ENCODE peak calls at places on chromosome 9, in eight cellular contexts. O is Peyer's patch, U is heart left ventricle, E is HCT116, N is IMR-90, B is stomach, H is A549, K is transverse colon. X is an unnamed sample.

GRCh38 chr9:99167694-99168093 is 54.0 kb downstream of the ALG2 start:
- DNase-seq in O (no peak), U (no peak), E (no peak), N (no peak), B (no peak), H (no peak), K (no peak), X (no peak)

GRCh38 chr9:35844628-35845301 is 15.7 kb downstream of the TMEM8B start:
- DNase-seq in O (peak), U (peak), E (peak), N (peak), B (peak), H (no peak), K (peak), X (peak)

GRCh38 chr9:105690742-105691141 is 3.6 kb upstream of the TMEM38B start:
- DNase-seq in O (no peak), U (no peak), E (no peak), N (peak), B (no peak), H (peak), K (no peak), X (no peak)

GRCh38 chr9:113774968-113775367 is 101.1 kb upstream of the ZNF618 start:
- DNase-seq in O (no peak), U (no peak), E (no peak), N (no peak), B (no peak), H (no peak), K (no peak), X (no peak)

GRCh38 chr9:4152876-4153275 is 147.0 kb downstream of the GLIS3 start:
- DNase-seq in O (no peak), U (no peak), E (no peak), N (no peak), B (no peak), H (no peak), K (no peak), X (no peak)

GRCh38 chr9:76219555-76220151 is 174.6 kb downstream of the RFK start:
- DNase-seq in O (no peak), U (no peak), E (no peak), N (peak), B (no peak), H (no peak), K (no peak), X (no peak)

GRCh38 chr9:35606726-35607125 is 1.7 kb downstream of the TESK1 start:
- DNase-seq in O (no peak), U (no peak), E (no peak), N (no peak), B (no peak), H (no peak), K (no peak), X (no peak)

GRCh38 chr9:113511047-113511521 is 47.6 kb downstream of the RGS3 start:
- DNase-seq in O (peak), U (peak), E (no peak), N (no peak), B (peak), H (no peak), K (peak), X (no peak)

GRCh38 chr9:126985870-126986498 is 71.4 kb downstream of the RALGPS1 start:
- DNase-seq in O (peak), U (peak), E (peak), N (peak), B (peak), H (peak), K (peak), X (peak)

GRCh38 chr9:129335456-129336129 is 157.5 kb upstream of the IER5L start:
- DNase-seq in O (no peak), U (peak), E (no peak), N (no peak), B (peak), H (no peak), K (no peak), X (no peak)

GRCh38 chr9:121707477-121708424 is 56.3 kb downstream of the DAB2IP start:
- DNase-seq in O (no peak), U (no peak), E (no peak), N (no peak), B (no peak), H (no peak), K (no peak), X (no peak)

DNA sequence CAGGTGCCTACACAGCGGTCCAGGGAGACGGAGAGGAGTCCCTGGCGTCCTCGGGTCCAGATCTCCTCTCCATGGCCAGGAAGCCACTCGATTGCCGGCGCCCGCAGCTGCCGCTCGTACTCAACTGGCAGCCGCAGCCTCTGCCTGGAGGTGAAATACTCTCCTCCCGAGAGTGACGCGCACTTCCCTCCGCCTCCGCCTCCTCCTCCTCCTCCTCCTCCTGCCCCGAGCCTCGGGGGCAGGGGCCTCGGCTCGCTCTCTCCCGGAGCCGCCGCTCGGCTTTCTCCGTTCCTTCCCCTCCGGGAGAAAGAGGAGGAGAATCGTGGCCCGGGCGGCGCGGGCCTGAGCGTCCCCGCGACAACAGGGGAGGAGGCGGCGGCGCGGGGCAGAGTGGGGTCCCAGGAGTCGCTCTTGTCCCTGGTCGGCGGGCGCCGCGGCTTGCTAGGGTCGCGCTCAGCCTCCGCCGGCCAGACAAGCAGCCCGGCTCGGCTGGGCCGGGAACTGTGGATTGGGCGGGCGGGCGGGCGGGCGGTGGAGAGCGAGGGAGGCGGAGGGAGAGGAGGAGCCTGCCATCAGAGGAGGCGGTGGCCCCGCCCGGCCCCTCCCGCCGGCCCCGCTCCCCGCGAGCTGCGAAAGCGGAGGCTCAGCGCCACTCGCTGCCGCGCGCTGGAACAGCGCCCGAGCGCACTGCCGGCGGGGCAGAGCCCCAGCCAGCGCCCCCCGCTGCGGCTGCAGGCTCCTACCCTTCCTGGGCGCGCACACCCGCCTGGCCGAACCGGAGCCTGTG is at the start of gene CEMIP2:
- DNase-seq in O (peak), U (peak), E (peak), N (peak), B (peak), H (peak), K (peak), X (peak)
- TF ChIP-seq POLR2A in O (peak), U (peak), E (peak), N (peak), B (peak), H (peak), K (peak), X (peak)

GRCh38 chr9:136112541-136112940 is 6.1 kb downstream of the TMEM250 start:
- DNase-seq in O (no peak), U (no peak), E (no peak), N (no peak), B (no peak), H (no peak), K (no peak), X (no peak)

GRCh38 chr9:136111910-136112309 is 6.8 kb downstream of the TMEM250 start:
- DNase-seq in O (no peak), U (no peak), E (no peak), N (no peak), B (no peak), H (no peak), K (no peak), X (no peak)

GRCh38 chr9:136109351-136110081 is 9.2 kb downstream of the TMEM250 start:
- DNase-seq in O (peak), U (peak), E (peak), N (peak), B (peak), H (peak), K (peak), X (peak)

GRCh38 chr9:136110082-136111061 is 8.3 kb downstream of the TMEM250 start:
- DNase-seq in O (no peak), U (no peak), E (no peak), N (peak), B (no peak), H (no peak), K (no peak), X (no peak)

DNA sequence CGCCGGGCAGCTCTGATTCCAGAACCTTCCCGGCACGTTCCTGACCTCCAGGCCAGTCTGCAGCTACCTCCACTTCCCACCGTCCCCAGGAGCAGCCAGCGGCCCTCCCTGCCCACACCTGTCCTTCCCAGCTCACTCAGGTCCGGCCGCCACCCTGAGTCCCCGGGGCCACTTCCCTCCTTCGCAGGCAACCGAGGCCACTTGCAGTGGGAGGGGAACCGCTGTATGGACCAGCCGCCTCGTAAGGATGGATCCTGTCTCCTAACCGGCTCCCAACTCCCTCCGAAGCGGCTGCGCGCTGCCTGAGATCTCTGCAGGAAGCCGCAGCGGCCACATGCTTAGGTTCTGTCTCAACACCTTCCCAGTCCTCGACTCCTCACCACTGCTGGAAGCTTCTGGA is 7.5 kb downstream of the TMEM250 start:
- DNase-seq in O (no peak), U (no peak), E (no peak), N (no peak), B (no peak), H (no peak), K (no peak), X (no peak)
- H3K27ac ChIP-seq in O (no peak), U (no peak), E (peak), N (no peak), B (no peak), H (peak), K (no peak), X (no peak)

DNA sequence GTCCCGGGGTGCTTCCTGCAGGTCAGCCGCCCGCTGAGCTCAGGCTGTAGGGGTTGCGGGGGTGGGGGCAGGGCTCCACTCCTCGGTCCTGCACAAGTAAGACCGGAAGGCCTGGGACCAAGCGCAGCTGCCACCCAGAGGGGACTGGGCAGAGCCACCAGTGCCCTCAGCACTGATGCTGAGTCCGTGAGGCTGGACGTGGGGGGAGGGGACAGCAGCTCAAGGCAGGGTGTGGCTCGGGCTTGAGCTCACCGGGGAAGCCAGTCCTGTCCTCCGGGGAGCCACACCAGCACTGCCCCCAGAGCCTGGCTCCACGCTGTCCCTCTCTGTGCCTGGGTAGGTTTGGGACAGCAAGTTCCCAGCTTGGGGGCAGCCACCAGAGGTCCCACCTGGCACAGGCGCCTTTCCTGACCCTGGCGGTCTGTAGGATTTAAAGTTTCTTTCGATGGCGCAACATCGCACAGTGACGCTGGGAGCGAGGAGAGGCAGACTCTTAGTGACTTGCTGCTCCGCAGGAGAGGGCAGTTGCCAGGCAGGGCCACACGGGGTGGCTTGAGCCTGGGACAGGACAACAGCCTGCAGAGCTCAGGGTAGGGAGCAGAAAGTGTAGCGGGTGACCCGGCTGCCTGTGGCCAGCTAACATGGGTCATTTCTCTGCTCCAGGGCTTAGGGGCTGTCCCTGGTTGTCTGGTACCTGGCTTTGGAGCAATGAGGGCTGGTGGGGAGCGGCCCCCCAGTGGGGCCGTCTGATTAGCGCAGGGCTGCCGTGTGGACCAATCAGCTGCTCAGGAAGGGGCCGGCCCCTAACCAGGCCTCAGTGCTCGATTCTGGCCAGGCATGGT is 5.7 kb downstream of the LCN1 start:
- DNase-seq in O (peak), U (no peak), E (no peak), N (no peak), B (peak), H (peak), K (no peak), X (no peak)
- H3K4me3 ChIP-seq in O (no peak), U (no peak), E (no peak), N (no peak), B (no peak), H (no peak), K (no peak), X (no peak)

GRCh38 chr9:37565661-37566618 is 10.2 kb downstream of the FBXO10 start:
- DNase-seq in O (peak), U (no peak), E (no peak), N (no peak), B (no peak), H (no peak), K (peak), X (no peak)
- TF ChIP-seq POLR2A in O (no peak), U (no peak), E (no peak), N (no peak), B (no peak), H (no peak), K (no peak), X (no peak)

GRCh38 chr9:134214766-134215394 is 50.5 kb upstream of the RNU6ATAC start:
- DNase-seq in O (no peak), U (peak), E (no peak), N (no peak), B (no peak), H (no peak), K (no peak), X (no peak)
- H3K27ac ChIP-seq in O (peak), U (peak), E (no peak), N (peak), B (peak), H (no peak), K (peak), X (peak)